ENCODE peak calls at places on chromosomes 7 and 10, in five cellular contexts. One of them, this sample, is unnamed.

GRCh38 chr7:28701731-28702130 is 256.4 kb downstream of the TRIL start:
- DNase-seq in A549: no peak
- DNase-seq in GM12878: no peak
- DNase-seq in HepG2: no peak
- DNase-seq in H1: no peak
- DNase-seq in this sample: no peak

GRCh38 chr7:131111081-131111576 is 216.5 kb upstream of the MKLN1 start:
- DNase-seq in A549: peak
- DNase-seq in GM12878: no peak
- DNase-seq in HepG2: no peak
- DNase-seq in H1: no peak
- DNase-seq in this sample: peak

GRCh38 chr7:99618726-99619125 is 2.0 kb downstream of the ZSCAN25 start:
- DNase-seq in A549: peak
- DNase-seq in GM12878: no peak
- DNase-seq in HepG2: no peak
- DNase-seq in H1: no peak
- DNase-seq in this sample: no peak

GRCh38 chr7:30510124-30511074 is 5.8 kb upstream of the GGCT start:
- DNase-seq in A549: peak
- DNase-seq in GM12878: no peak
- DNase-seq in HepG2: peak
- DNase-seq in H1: no peak
- DNase-seq in this sample: peak

GRCh38 chr10:54133201-54133600 is 667.8 kb downstream of the PCDH15 start:
- DNase-seq in A549: no peak
- DNase-seq in GM12878: no peak
- DNase-seq in HepG2: no peak
- DNase-seq in H1: no peak
- DNase-seq in this sample: no peak

GRCh38 chr10:35492387-35493195 is 112.5 kb upstream of the GJD4 start:
- DNase-seq in A549: no peak
- DNase-seq in GM12878: no peak
- DNase-seq in HepG2: no peak
- DNase-seq in H1: no peak
- DNase-seq in this sample: peak

GRCh38 chr10:7179536-7179935 is 231.3 kb downstream of the SFMBT2 start:
- DNase-seq in A549: no peak
- DNase-seq in GM12878: no peak
- DNase-seq in HepG2: no peak
- DNase-seq in H1: no peak
- DNase-seq in this sample: peak

GRCh38 chr7:102468416-102469350 is 3.9 kb downstream of the LRWD1 start:
- DNase-seq in A549: no peak
- DNase-seq in GM12878: no peak
- DNase-seq in HepG2: no peak
- DNase-seq in H1: no peak
- DNase-seq in this sample: no peak

GRCh38 chr10:121291828-121292227 is 306.4 kb downstream of the FGFR2 start:
- DNase-seq in A549: no peak
- DNase-seq in GM12878: no peak
- DNase-seq in HepG2: no peak
- DNase-seq in H1: no peak
- DNase-seq in this sample: no peak

GRCh38 chr7:716212-716611 is 10.3 kb upstream of the DNAAF5 start:
- DNase-seq in A549: no peak
- DNase-seq in GM12878: no peak
- DNase-seq in HepG2: no peak
- DNase-seq in H1: no peak
- DNase-seq in this sample: no peak

GRCh38 chr10:107971411-107971810 is 806.9 kb upstream of the SORCS1 start:
- DNase-seq in A549: no peak
- DNase-seq in GM12878: no peak
- DNase-seq in HepG2: no peak
- DNase-seq in H1: no peak
- DNase-seq in this sample: no peak

GRCh38 chr7:98354511-98355249 is 46.2 kb downstream of the BAIAP2L1 start:
- DNase-seq in A549: peak
- DNase-seq in GM12878: no peak
- DNase-seq in HepG2: peak
- DNase-seq in H1: peak
- DNase-seq in this sample: no peak

GRCh38 chr10:49367600-49367999 is 28.3 kb downstream of the DRGX start:
- DNase-seq in A549: no peak
- DNase-seq in GM12878: no peak
- DNase-seq in HepG2: peak
- DNase-seq in H1: no peak
- DNase-seq in this sample: no peak

GRCh38 chr10:22345301-22346086 is at the start of gene SPAG6:
- DNase-seq in A549: no peak
- DNase-seq in GM12878: no peak
- DNase-seq in HepG2: no peak
- DNase-seq in H1: no peak
- DNase-seq in this sample: no peak

GRCh38 chr7:921581-922333 is 32.7 kb downstream of the ADAP1 start:
- DNase-seq in A549: no peak
- DNase-seq in GM12878: no peak
- DNase-seq in HepG2: no peak
- DNase-seq in H1: no peak
- DNase-seq in this sample: no peak

GRCh38 chr7:87564290-87564963 is 36.3 kb downstream of the ABCB1 start:
- DNase-seq in A549: peak
- DNase-seq in GM12878: no peak
- DNase-seq in HepG2: peak
- DNase-seq in H1: peak
- DNase-seq in this sample: no peak

GRCh38 chr7:152140560-152140959 is 115.1 kb downstream of the GALNT11 start:
- DNase-seq in A549: no peak
- DNase-seq in GM12878: no peak
- DNase-seq in HepG2: no peak
- DNase-seq in H1: no peak
- DNase-seq in this sample: no peak
- TF ChIP-seq HDAC2 in A549: no peak
- TF ChIP-seq HDAC2 in GM12878: no peak
- TF ChIP-seq HDAC2 in HepG2: no peak
- TF ChIP-seq HDAC2 in H1: no peak
- TF ChIP-seq HDAC2 in this sample: no peak

GRCh38 chr10:100146875-100147665 is 38.8 kb downstream of the ERLIN1 start:
- DNase-seq in A549: no peak
- DNase-seq in GM12878: no peak
- DNase-seq in HepG2: no peak
- DNase-seq in H1: no peak
- DNase-seq in this sample: no peak
- TF ChIP-seq HDAC2 in A549: no peak
- TF ChIP-seq HDAC2 in GM12878: no peak
- TF ChIP-seq HDAC2 in HepG2: no peak
- TF ChIP-seq HDAC2 in H1: no peak
- TF ChIP-seq HDAC2 in this sample: no peak

GRCh38 chr7:2821161-2821841 is 22.8 kb downstream of the GNA12 start:
- DNase-seq in A549: peak
- DNase-seq in GM12878: peak
- DNase-seq in HepG2: no peak
- DNase-seq in H1: peak
- DNase-seq in this sample: no peak

GRCh38 chr7:2821842-2822507 is 22.1 kb downstream of the GNA12 start:
- DNase-seq in A549: peak
- DNase-seq in GM12878: no peak
- DNase-seq in HepG2: no peak
- DNase-seq in H1: no peak
- DNase-seq in this sample: no peak

GRCh38 chr7:2824678-2825461 is 19.2 kb downstream of the GNA12 start:
- DNase-seq in A549: no peak
- DNase-seq in GM12878: peak
- DNase-seq in HepG2: no peak
- DNase-seq in H1: peak
- DNase-seq in this sample: no peak

GRCh38 chr7:2824026-2824677 is 20.0 kb downstream of the GNA12 start:
- DNase-seq in A549: no peak
- DNase-seq in GM12878: no peak
- DNase-seq in HepG2: no peak
- DNase-seq in H1: no peak
- DNase-seq in this sample: no peak

GRCh38 chr7:2823124-2823523 is 21.0 kb downstream of the GNA12 start:
- DNase-seq in A549: no peak
- DNase-seq in GM12878: no peak
- DNase-seq in HepG2: no peak
- DNase-seq in H1: no peak
- DNase-seq in this sample: no peak
- TF ChIP-seq HDAC2 in A549: no peak
- TF ChIP-seq HDAC2 in GM12878: no peak
- TF ChIP-seq HDAC2 in HepG2: no peak
- TF ChIP-seq HDAC2 in H1: no peak
- TF ChIP-seq HDAC2 in this sample: no peak

DNA sequence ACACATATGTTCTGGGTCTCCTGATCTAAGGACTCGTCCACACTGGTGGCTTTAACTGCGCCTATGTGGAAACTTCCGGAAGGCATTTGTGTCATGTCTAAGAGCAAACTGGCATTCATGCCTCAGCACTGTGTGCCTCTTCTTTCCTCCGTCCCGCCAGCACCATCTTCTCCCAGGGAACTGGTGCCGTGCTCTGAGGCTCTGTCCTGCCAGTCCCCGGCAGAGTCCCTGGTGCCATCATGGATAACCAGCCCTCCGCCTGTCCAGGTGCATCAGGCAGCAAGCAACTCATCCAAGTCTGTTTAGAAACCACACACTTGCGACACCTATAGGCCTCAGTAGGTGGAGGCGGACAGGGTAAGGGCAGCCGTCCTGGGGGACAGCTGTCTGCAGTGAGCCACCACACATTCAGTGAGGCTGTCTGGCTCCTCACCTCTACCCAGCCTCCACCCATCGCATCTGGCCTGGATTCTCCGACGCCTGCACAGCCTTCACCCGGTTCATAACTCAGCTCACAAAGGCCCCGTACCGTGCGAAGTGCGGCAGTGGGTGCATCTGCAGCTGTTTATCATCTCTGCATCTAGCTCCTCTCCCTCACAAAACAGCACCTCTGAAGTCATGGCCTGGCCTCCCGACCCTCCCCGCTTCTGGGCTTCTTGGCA is 162.7 kb downstream of the DIP2C start:
- DNase-seq in A549: no peak
- DNase-seq in GM12878: no peak
- DNase-seq in HepG2: no peak
- DNase-seq in H1: no peak
- DNase-seq in this sample: peak
- TF ChIP-seq HDAC2 in A549: no peak
- TF ChIP-seq HDAC2 in GM12878: no peak
- TF ChIP-seq HDAC2 in HepG2: no peak
- TF ChIP-seq HDAC2 in H1: no peak
- TF ChIP-seq HDAC2 in this sample: no peak